ENCODE peak calls at places on chromosomes 7 and 10, in five cellular contexts. D is HuH-7.5, A is activated gamma-delta T cell treated with Interleukin-2 at 50 U/mL for 16 hours, G is smooth muscle cell of the brain vasculature, T is RWPE1. C is an unnamed sample.

GRCh38 chr10:128063736-128064614 is 62.2 kb downstream of the MKI67 start:
- DNase-seq in D (no peak), A (no peak), G (no peak), T (peak; percentile 83), C (no peak)

GRCh38 chr10:70456164-70456563 is 14.7 kb upstream of the NODAL start:
- DNase-seq in D (no peak), A (no peak), G (no peak), T (no peak), C (no peak)

GRCh38 chr7:132190683-132191082 is 385.6 kb downstream of the PLXNA4 start:
- DNase-seq in D (no peak), A (no peak), G (no peak), T (no peak), C (no peak)

GRCh38 chr10:111756541-111757061 is 427.0 kb downstream of the GPAM start:
- DNase-seq in D (peak; percentile 15), A (no peak), G (peak; percentile 0), T (no peak), C (no peak)

GRCh38 chr10:98349508-98349922 is 65.5 kb downstream of the PYROXD2 start:
- DNase-seq in D (no peak), A (no peak), G (peak; percentile 95), T (no peak), C (no peak)

GRCh38 chr10:44725404-44725803 is 185.7 kb upstream of the TMEM72 start:
- DNase-seq in D (no peak), A (no peak), G (no peak), T (no peak), C (no peak)

GRCh38 chr7:45937301-45937700 is 16.2 kb upstream of the IGFBP3 start:
- DNase-seq in D (no peak), A (no peak), G (no peak), T (no peak), C (no peak)

GRCh38 chr7:149385195-149385955 is 75.5 kb downstream of the ZNF777 start:
- DNase-seq in D (no peak), A (no peak), G (no peak), T (no peak), C (no peak)

GRCh38 chr7:94258418-94258817 is 136.3 kb upstream of the COL1A2 start:
- DNase-seq in D (no peak), A (no peak), G (no peak), T (no peak), C (no peak)

GRCh38 chr10:34759161-34759836 is 55.8 kb downstream of the PARD3 start:
- DNase-seq in D (no peak), A (no peak), G (no peak), T (no peak), C (no peak)

GRCh38 chr10:69125554-69125953 is 1.6 kb downstream of the VPS26A start:
- DNase-seq in D (no peak), A (no peak), G (no peak), T (no peak), C (no peak)

GRCh38 chr7:81769891-81770818 is at the start of gene HGF:
- DNase-seq in D (no peak), A (peak; percentile 3), G (peak; percentile 23), T (no peak), C (no peak)

GRCh38 chr7:47535704-47536628 is 45.9 kb downstream of the TNS3 start:
- DNase-seq in D (peak; percentile 63), A (no peak), G (no peak), T (no peak), C (no peak)

GRCh38 chr10:69636626-69637550 is 6.8 kb downstream of the FAM241B start:
- DNase-seq in D (no peak), A (no peak), G (no peak), T (peak; percentile 57), C (no peak)

GRCh38 chr7:115009736-115010435 is 88.0 kb downstream of the MDFIC start:
- DNase-seq in D (no peak), A (no peak), G (no peak), T (no peak), C (no peak)

GRCh38 chr7:108627476-108628051 is 57.9 kb downstream of the DNAJB9 start:
- DNase-seq in D (no peak), A (no peak), G (no peak), T (no peak), C (no peak)

GRCh38 chr10:123958221-123958620 is 66.6 kb upstream of the CPXM2 start:
- DNase-seq in D (no peak), A (no peak), G (no peak), T (no peak), C (no peak)

GRCh38 chr10:49367600-49367999 is 28.3 kb downstream of the DRGX start:
- DNase-seq in D (no peak), A (no peak), G (no peak), T (no peak), C (no peak)

GRCh38 chr10:5783300-5783699 is 29.9 kb downstream of the GDI2 start:
- DNase-seq in D (no peak), A (no peak), G (no peak), T (no peak), C (no peak)

GRCh38 chr10:106136175-106136574 is 1028.3 kb downstream of the SORCS1 start:
- DNase-seq in D (no peak), A (no peak), G (no peak), T (peak; percentile 3), C (no peak)

GRCh38 chr10:76732306-76732705 is 905.3 kb downstream of the KCNMA1 start:
- DNase-seq in D (no peak), A (no peak), G (no peak), T (no peak), C (no peak)

GRCh38 chr7:95599069-95599468 is 2.8 kb upstream of the PDK4 start:
- DNase-seq in D (no peak), A (no peak), G (no peak), T (no peak), C (no peak)